ENCODE peak calls at places on chromosomes 5 and 9, in ten cellular contexts. Z, D, X, F, I, J, C, U, A and N are unnamed samples.

GRCh38 chr5:43839218-43839617 is 236.2 kb downstream of the NNT start:
- DNase-seq in Z (peak), D (no peak), X (no peak), F (no peak), I (peak), J (peak), C (peak), U (peak), A (no peak), N (no peak)

GRCh38 chr9:36999728-37000333 is 34.2 kb downstream of the PAX5 start:
- DNase-seq in Z (no peak), D (no peak), X (no peak), F (no peak), I (no peak), J (no peak), C (no peak), U (no peak), A (no peak), N (no peak)

GRCh38 chr9:128921881-128922763 is 1.3 kb downstream of the PHYHD1 start:
- DNase-seq in Z (peak), D (peak), X (peak), F (no peak), I (peak), J (peak), C (peak), U (no peak), A (no peak), N (no peak)

GRCh38 chr9:131841765-131842318 is 102.0 kb upstream of the RAPGEF1 start:
- DNase-seq in Z (no peak), D (no peak), X (no peak), F (no peak), I (no peak), J (no peak), C (no peak), U (no peak), A (no peak), N (no peak)

GRCh38 chr5:142184939-142185526 is 76.5 kb downstream of the NDFIP1 start:
- DNase-seq in Z (peak), D (no peak), X (no peak), F (no peak), I (peak), J (no peak), C (peak), U (no peak), A (no peak), N (no peak)

GRCh38 chr9:90641090-90641489 is 1.5 kb downstream of the DIRAS2 start:
- DNase-seq in Z (no peak), D (no peak), X (no peak), F (no peak), I (no peak), J (no peak), C (no peak), U (no peak), A (no peak), N (no peak)

GRCh38 chr9:79763861-79764260 is 192.1 kb downstream of the TLE4 start:
- DNase-seq in Z (no peak), D (no peak), X (no peak), F (no peak), I (peak), J (no peak), C (no peak), U (no peak), A (no peak), N (no peak)

GRCh38 chr5:89917112-89917511 is 492.4 kb downstream of the CETN3 start:
- DNase-seq in Z (no peak), D (no peak), X (no peak), F (no peak), I (no peak), J (no peak), C (no peak), U (no peak), A (no peak), N (no peak)

GRCh38 chr5:1723957-1724821 is 75.4 kb downstream of the MRPL36 start:
- DNase-seq in Z (no peak), D (no peak), X (peak), F (no peak), I (no peak), J (no peak), C (no peak), U (no peak), A (no peak), N (no peak)

GRCh38 chr9:69463497-69464068 is 138.6 kb downstream of the ENTREP1 start:
- DNase-seq in Z (no peak), D (no peak), X (no peak), F (no peak), I (no peak), J (no peak), C (no peak), U (no peak), A (no peak), N (no peak)

GRCh38 chr9:89523948-89524347 is 26.0 kb upstream of the SEMA4D start:
- DNase-seq in Z (no peak), D (no peak), X (no peak), F (no peak), I (no peak), J (no peak), C (no peak), U (no peak), A (peak), N (no peak)

GRCh38 chr5:3068401-3068800 is 316.9 kb upstream of the IRX2 start:
- DNase-seq in Z (no peak), D (no peak), X (no peak), F (no peak), I (no peak), J (no peak), C (no peak), U (no peak), A (no peak), N (no peak)

GRCh38 chr9:109068764-109069163 is 51.0 kb downstream of the TMEM245 start:
- DNase-seq in Z (no peak), D (no peak), X (no peak), F (no peak), I (no peak), J (no peak), C (no peak), U (no peak), A (no peak), N (no peak)

GRCh38 chr5:139711067-139711851 is 63.1 kb downstream of the CXXC5 start:
- DNase-seq in Z (peak), D (peak), X (peak), F (peak), I (no peak), J (peak), C (peak), U (no peak), A (peak), N (no peak)

GRCh38 chr5:95281211-95281610 is 3.7 kb downstream of the MCTP1 start:
- DNase-seq in Z (peak), D (peak), X (no peak), F (no peak), I (no peak), J (peak), C (peak), U (no peak), A (no peak), N (no peak)

GRCh38 chr5:82106806-82107205 is 135.0 kb downstream of the ATG10 start:
- DNase-seq in Z (no peak), D (no peak), X (no peak), F (no peak), I (no peak), J (no peak), C (no peak), U (no peak), A (peak), N (no peak)

GRCh38 chr5:110354896-110355295 is 371.6 kb downstream of the TMEM232 start:
- DNase-seq in Z (no peak), D (no peak), X (no peak), F (no peak), I (no peak), J (no peak), C (no peak), U (no peak), A (no peak), N (no peak)

GRCh38 chr5:134944630-134945029 is 23.1 kb upstream of the CATSPER3 start:
- DNase-seq in Z (peak), D (no peak), X (no peak), F (no peak), I (peak), J (no peak), C (no peak), U (no peak), A (no peak), N (no peak)

GRCh38 chr5:76368941-76369340 is 34.1 kb upstream of the IQGAP2 start:
- DNase-seq in Z (no peak), D (no peak), X (no peak), F (no peak), I (no peak), J (no peak), C (no peak), U (no peak), A (peak), N (no peak)

GRCh38 chr5:54764691-54765090 is 220.7 kb downstream of the ESM1 start:
- DNase-seq in Z (peak), D (no peak), X (no peak), F (no peak), I (peak), J (peak), C (no peak), U (no peak), A (no peak), N (no peak)

GRCh38 chr5:45261125-45261524 is 435.1 kb downstream of the HCN1 start:
- DNase-seq in Z (no peak), D (no peak), X (no peak), F (no peak), I (no peak), J (no peak), C (no peak), U (no peak), A (no peak), N (no peak)

GRCh38 chr5:170148430-170149205 is 42.9 kb downstream of the FOXI1 start:
- DNase-seq in Z (no peak), D (no peak), X (no peak), F (no peak), I (no peak), J (no peak), C (no peak), U (no peak), A (no peak), N (no peak)

GRCh38 chr5:180289433-180289832 is 2.5 kb downstream of the MAPK9 start:
- DNase-seq in Z (no peak), D (no peak), X (no peak), F (no peak), I (no peak), J (no peak), C (no peak), U (no peak), A (no peak), N (no peak)

GRCh38 chr5:127260686-127261085 is 29.9 kb upstream of the MEGF10 start:
- DNase-seq in Z (no peak), D (no peak), X (no peak), F (no peak), I (peak), J (peak), C (no peak), U (no peak), A (no peak), N (no peak)

GRCh38 chr9:35193762-35194161 is 32.0 kb downstream of the UNC13B start:
- DNase-seq in Z (no peak), D (no peak), X (no peak), F (no peak), I (no peak), J (no peak), C (no peak), U (no peak), A (peak), N (no peak)

GRCh38 chr5:170104710-170105109 is 987 bp upstream of the FOXI1 start:
- DNase-seq in Z (no peak), D (no peak), X (no peak), F (no peak), I (no peak), J (no peak), C (no peak), U (no peak), A (no peak), N (no peak)

GRCh38 chr9:133426011-133426410 is 3.8 kb downstream of the ADAMTS13 start:
- DNase-seq in Z (no peak), D (no peak), X (no peak), F (no peak), I (no peak), J (no peak), C (no peak), U (no peak), A (no peak), N (peak)

GRCh38 chr5:177301503-177302165 is 1.9 kb downstream of the RAB24 start:
- DNase-seq in Z (no peak), D (no peak), X (no peak), F (no peak), I (no peak), J (no peak), C (no peak), U (no peak), A (no peak), N (no peak)